ENCODE peak calls at places on chromosomes 4 and X, in six cellular contexts. T is K562, Y is HepG2, O is GM12878, K is HCT116, C is H1. L is an unnamed sample. For H3K79me2, the result is how much of the 10 kb centered on the place peaks cover.

GRCh38 chr4:156053174-156053573 is 99.5 kb upstream of the CTSO start:
- DNase-seq in C (no peak), K (no peak), Y (no peak), T (no peak), O (no peak), L (no peak)

GRCh38 chr4:3512719-3513118 is 19.5 kb downstream of the LRPAP1 start:
- DNase-seq in Y (no peak), O (no peak), T (no peak), C (no peak), K (no peak), L (no peak)

GRCh38 chr4:47650584-47651130 is 165.6 kb downstream of the ATP10D start:
- DNase-seq in O (no peak), C (no peak), K (no peak), T (no peak), Y (no peak), L (no peak)

GRCh38 chr4:142893012-142893411 is 46.9 kb upstream of the INPP4B start:
- DNase-seq in O (no peak), T (no peak), K (no peak), C (no peak), Y (no peak), L (no peak)

GRCh38 chrX:24229400-24229879 is 79.9 kb downstream of the ZFX start:
- DNase-seq in O (no peak), C (no peak), K (no peak), Y (no peak), T (peak), L (no peak)

GRCh38 chr4:138972956-138973819 is 42.4 kb upstream of the NOCT start:
- DNase-seq in C (no peak), O (no peak), Y (no peak), K (no peak), T (peak), L (no peak)

GRCh38 chrX:24151513-24151912 is 2.0 kb downstream of the ZFX start:
- DNase-seq in K (no peak), T (no peak), Y (no peak), C (no peak), O (no peak), L (no peak)

GRCh38 chr4:42673084-42673429 is 16.2 kb upstream of the ATP8A1 start:
- DNase-seq in C (no peak), K (no peak), Y (no peak), O (no peak), T (no peak), L (no peak)

GRCh38 chrX:920234-920799 is 289.7 kb downstream of the SHOX start:
- DNase-seq in Y (no peak), C (no peak), O (no peak), T (no peak), K (no peak), L (no peak)

GRCh38 chr4:1243451-1244080 is 5.4 kb downstream of the CTBP1 start:
- DNase-seq in K (no peak), Y (no peak), C (no peak), O (no peak), T (no peak), L (no peak)

GRCh38 chrX:48540015-48540350 is 469 bp downstream of the TBC1D25 start:
- DNase-seq in C (no peak), T (peak), O (no peak), K (peak), Y (peak), L (peak)

GRCh38 chrX:13761606-13762005 is 27.1 kb downstream of the OFD1 start:
- DNase-seq in C (no peak), K (no peak), T (no peak), Y (no peak), O (no peak), L (no peak)

GRCh38 chr4:186760576-186760975 is 36.9 kb upstream of the FAT1 start:
- DNase-seq in O (no peak), C (no peak), K (no peak), T (no peak), Y (no peak), L (no peak)

GRCh38 chr4:137510866-137511265 is 21.4 kb downstream of the PCDH18 start:
- DNase-seq in C (no peak), O (no peak), K (peak), Y (no peak), T (no peak), L (peak)

GRCh38 chrX:99394450-99394849 is 1015.6 kb downstream of the PCDH19 start:
- DNase-seq in C (no peak), K (no peak), Y (peak), O (no peak), T (no peak), L (no peak)

GRCh38 chr4:73822389-73822788 is 14.1 kb upstream of the CXCL6 start:
- DNase-seq in K (peak), C (no peak), O (no peak), T (no peak), Y (no peak), L (no peak)

GRCh38 chr4:129240816-129241215 is 144.9 kb downstream of the C4orf33 start:
- DNase-seq in Y (no peak), T (no peak), K (no peak), C (no peak), O (no peak), L (no peak)

GRCh38 chr4:14701389-14701788 is 300.9 kb upstream of the CPEB2 start:
- DNase-seq in O (no peak), T (no peak), Y (no peak), C (no peak), K (no peak), L (no peak)

GRCh38 chrX:39133971-39134370 is 332.7 kb downstream of the MID1IP1 start:
- DNase-seq in Y (no peak), T (peak), K (no peak), O (no peak), C (peak), L (no peak)

GRCh38 chr4:98802673-98803286 is 126.2 kb downstream of the EIF4E start:
- DNase-seq in K (no peak), Y (no peak), O (no peak), C (no peak), T (no peak), L (peak)

GRCh38 chrX:78075787-78076389 is 28.2 kb upstream of the PGK1 start:
- DNase-seq in Y (no peak), C (no peak), K (peak), O (no peak), T (no peak), L (no peak)

GRCh38 chr4:71498002-71498401 is 159.2 kb downstream of the SLC4A4 start:
- DNase-seq in T (no peak), K (no peak), O (no peak), Y (no peak), C (no peak), L (no peak)

GRCh38 chr4:8577046-8577445 is 3.1 kb upstream of the GPR78 start:
- DNase-seq in Y (no peak), C (no peak), K (no peak), T (no peak), O (no peak), L (no peak)

GRCh38 chrX:44306336-44306735 is 37.1 kb downstream of the EFHC2 start:
- DNase-seq in C (no peak), O (no peak), T (no peak), K (no peak), Y (no peak), L (no peak)

GRCh38 chr4:122576261-122577188 is 44.3 kb downstream of the IL21 start:
- DNase-seq in C (no peak), T (peak), K (peak), Y (peak), O (no peak), L (peak)

GRCh38 chrX:49992809-49993208 is 70.4 kb downstream of the CLCN5 start:
- DNase-seq in C (no peak), K (no peak), O (no peak), Y (no peak), T (no peak), L (no peak)

GRCh38 chr4:74638001-74638400 is 156.3 kb downstream of the BTC start:
- DNase-seq in O (no peak), K (no peak), Y (no peak), T (no peak), C (no peak), L (no peak)

GRCh38 chrX:115013705-115014104 is 3.7 kb downstream of the IL13RA2 start:
- DNase-seq in T (no peak), O (no peak), Y (no peak), K (no peak), C (no peak), L (peak)

GRCh38 chr4:34422472-34422871 is 1821.8 kb downstream of the ARAP2 start:
- DNase-seq in K (no peak), T (no peak), C (no peak), Y (no peak), O (no peak), L (no peak)

GRCh38 chrX:22534643-22535042 is 261.9 kb downstream of the CBLL2 start:
- DNase-seq in Y (no peak), T (no peak), K (no peak), O (no peak), C (no peak), L (peak)

GRCh38 chrX:130523460-130524394 is 121.9 kb downstream of the RBMX2 start:
- DNase-seq in T (peak), C (no peak), K (no peak), Y (no peak), O (no peak), L (peak)

GRCh38 chr4:102809691-102810090 is 17.7 kb downstream of the UBE2D3 start:
- DNase-seq in Y (no peak), K (no peak), T (no peak), O (no peak), C (no peak), L (peak)

GRCh38 chr4:96035727-96036126 is 195.8 kb downstream of the PDHA2 start:
- DNase-seq in O (no peak), T (no peak), K (peak), Y (no peak), C (no peak), L (peak)

GRCh38 chr4:1332686-1333085 is 14.3 kb upstream of the UVSSA start:
- DNase-seq in C (no peak), O (no peak), K (no peak), T (no peak), Y (no peak), L (no peak)

GRCh38 chr4:185309770-185310169 is 86.0 kb downstream of the LRP2BP start:
- DNase-seq in K (no peak), Y (no peak), T (no peak), O (peak), C (no peak), L (no peak)
- TF ChIP-seq POLR2A in K (no peak), Y (no peak), T (no peak), O (peak), C (no peak), L (no peak)

GRCh38 chrX:41862562-41863184 is 60.7 kb downstream of the CASK start:
- DNase-seq in C (no peak), T (no peak), O (no peak), Y (no peak), K (no peak), L (no peak)
- H3K79me2 ChIP-seq in C (under half), T (under half), O (under half), Y (under half), K (under half), L (under half)

GRCh38 chr4:105352826-105353225 is 121.0 kb downstream of the PPA2 start:
- DNase-seq in C (no peak), Y (no peak), K (no peak), T (peak), O (peak), L (no peak)
- H2AFZ ChIP-seq in C (no peak), Y (no peak), K (no peak), T (peak), O (no peak), L (no peak)

GRCh38 chrX:91434351-91435168 is at the start of gene PABPC5:
- DNase-seq in Y (no peak), O (no peak), K (no peak), C (peak), T (no peak), L (peak)
- TF ChIP-seq POLR2A in Y (no peak), O (no peak), K (no peak), C (no peak), T (no peak), L (no peak)

L was measured in endothelial cell of umbilical vein.